ENCODE peak calls at places on chromosomes 4 and X, in nine cellular contexts. U, Q, M, T, L, O, R, C and E are unnamed samples.

GRCh38 chrX:11421816-11422528 is 128.8 kb downstream of the AMELX start:
- DNase-seq in T (no peak), L (no peak), Q (no peak), O (no peak), R (no peak), M (no peak), C (no peak), U (no peak), E (no peak)

GRCh38 chrX:154967603-154968002 is 54.9 kb downstream of the F8 start:
- DNase-seq in C (no peak), O (no peak), L (peak; percentile 35), R (no peak), M (no peak), U (peak; percentile 2), T (peak; percentile 57), Q (no peak), E (no peak)

GRCh38 chr4:112865443-112865842 is 184.0 kb upstream of the ANK2 start:
- DNase-seq in O (no peak), Q (no peak), R (no peak), L (peak; percentile 34), U (peak; percentile 31), M (no peak), C (no peak), T (no peak), E (no peak)

GRCh38 chr4:80452768-80453167 is 117.2 kb downstream of the CFAP299 start:
- DNase-seq in Q (no peak), M (no peak), U (peak; percentile 39), C (no peak), O (no peak), T (no peak), R (no peak), L (peak; percentile 28), E (no peak)

GRCh38 chrX:29478336-29479069 is 736.9 kb upstream of the MAGEB2 start:
- DNase-seq in O (no peak), T (peak; percentile 61), R (peak; percentile 78), L (peak; percentile 45), M (no peak), Q (no peak), U (peak; percentile 41), C (no peak), E (no peak)

GRCh38 chrX:4579480-4579879 is 866.0 kb upstream of the PRKX start:
- DNase-seq in T (no peak), C (no peak), R (no peak), L (no peak), O (no peak), M (no peak), U (no peak), Q (no peak), E (no peak)

GRCh38 chr4:98771959-98772619 is 113.7 kb upstream of the TSPAN5 start:
- DNase-seq in R (no peak), U (no peak), Q (no peak), M (no peak), C (no peak), O (no peak), T (no peak), L (no peak), E (no peak)

GRCh38 chr4:25760518-25761157 is 102.2 kb downstream of the SEL1L3 start:
- DNase-seq in M (no peak), T (no peak), Q (no peak), C (no peak), O (no peak), L (peak; percentile 54), R (no peak), U (peak; percentile 47), E (no peak)

GRCh38 chr4:153295131-153295755 is 49.2 kb upstream of the MND1 start:
- DNase-seq in C (no peak), M (no peak), T (no peak), O (no peak), R (peak; percentile 6), L (no peak), U (no peak), Q (no peak), E (no peak)

GRCh38 chr4:31702291-31702690 is 982.1 kb downstream of the PCDH7 start:
- DNase-seq in M (no peak), U (no peak), O (no peak), T (no peak), L (no peak), C (no peak), Q (no peak), R (no peak), E (no peak)

GRCh38 chr4:144734522-144734921 is 88.6 kb downstream of the HHIP start:
- DNase-seq in U (peak; percentile 43), O (no peak), M (no peak), C (no peak), R (peak; percentile 47), T (peak; percentile 42), Q (no peak), L (peak; percentile 23), E (no peak)

GRCh38 chr4:140604544-140604943 is 35.8 kb upstream of the UCP1 start:
- DNase-seq in M (no peak), U (no peak), C (no peak), L (no peak), Q (no peak), O (no peak), T (no peak), R (no peak), E (no peak)

GRCh38 chr4:39032218-39033085 is at the start of gene TMEM156:
- DNase-seq in M (peak; percentile 35), U (peak; percentile 66), Q (no peak), L (peak; percentile 56), T (peak; percentile 48), C (no peak), R (no peak), O (peak; percentile 28), E (peak; percentile 62)

GRCh38 chr4:160175064-160175643 is 1072.3 kb downstream of the RAPGEF2 start:
- DNase-seq in T (peak; percentile 20), Q (no peak), C (no peak), R (peak; percentile 16), O (no peak), U (no peak), L (no peak), M (no peak), E (no peak)

GRCh38 chr4:179867300-179867878 is 2375.8 kb upstream of the TENM3 start:
- DNase-seq in Q (no peak), L (peak; percentile 9), U (no peak), M (no peak), T (peak; percentile 71), C (peak; percentile 32), O (peak; percentile 20), R (peak; percentile 89), E (peak; percentile 42)

GRCh38 chr4:40228497-40229365 is 31.9 kb downstream of the RHOH start:
- DNase-seq in L (peak; percentile 18), T (no peak), U (no peak), C (no peak), Q (no peak), R (peak; percentile 43), O (no peak), M (no peak), E (peak; percentile 62)

GRCh38 chr4:39947415-39947814 is 30.3 kb downstream of the PDS5A start:
- DNase-seq in R (no peak), Q (no peak), L (no peak), C (no peak), O (no peak), U (no peak), T (no peak), M (no peak), E (no peak)

GRCh38 chr4:110484767-110485166 is 8.8 kb downstream of the ENPEP start:
- DNase-seq in O (no peak), M (no peak), Q (no peak), U (peak; percentile 92), T (peak; percentile 46), C (no peak), R (no peak), L (peak; percentile 94), E (no peak)

GRCh38 chr4:122658818-122659295 is 38.0 kb upstream of the IL21 start:
- DNase-seq in Q (no peak), C (no peak), R (no peak), M (no peak), U (no peak), L (no peak), T (no peak), O (no peak), E (no peak)

GRCh38 chr4:174096456-174096855 is 187.0 kb downstream of the FBXO8 start:
- DNase-seq in R (no peak), U (no peak), L (no peak), T (no peak), Q (no peak), O (no peak), C (no peak), M (no peak), E (no peak)

GRCh38 chrX:16711219-16712115 is 1.0 kb downstream of the CTPS2 start:
- DNase-seq in M (no peak), R (no peak), U (peak; percentile 10), L (no peak), O (no peak), C (no peak), T (no peak), Q (no peak), E (no peak)

GRCh38 chr4:78565971-78566372 is 14.4 kb downstream of the ANXA3 start:
- DNase-seq in T (peak; percentile 58), R (no peak), C (no peak), U (peak; percentile 76), O (no peak), Q (no peak), L (peak; percentile 62), M (no peak), E (no peak)

GRCh38 chr4:159516556-159516955 is 413.7 kb downstream of the RAPGEF2 start:
- DNase-seq in R (no peak), U (peak; percentile 14), C (no peak), L (peak; percentile 65), O (no peak), Q (no peak), M (no peak), T (peak; percentile 63), E (no peak)

GRCh38 chr4:504076-504475 is 5.1 kb downstream of the PIGG start:
- DNase-seq in R (no peak), C (no peak), Q (no peak), O (no peak), L (no peak), U (no peak), T (no peak), M (no peak), E (no peak)

GRCh38 chr4:54165438-54165837 is 63.7 kb upstream of the PDGFRA start:
- DNase-seq in T (peak; percentile 82), L (peak; percentile 92), R (no peak), Q (no peak), U (peak; percentile 92), C (no peak), M (no peak), O (no peak), E (no peak)

GRCh38 chrX:124098089-124098488 is 136.6 kb downstream of the STAG2 start:
- DNase-seq in U (peak; percentile 30), T (peak; percentile 15), O (no peak), M (peak; percentile 1), R (no peak), L (peak; percentile 54), C (no peak), Q (no peak), E (no peak)

GRCh38 chr4:18914182-18914581 is 892.6 kb upstream of the LCORL start:
- DNase-seq in R (no peak), U (no peak), L (no peak), M (no peak), C (no peak), Q (no peak), T (no peak), O (no peak), E (no peak)

GRCh38 chrX:41350976-41351569 is 17.1 kb downstream of the DDX3X start:
- DNase-seq in Q (no peak), R (no peak), O (no peak), M (no peak), L (no peak), T (no peak), U (peak; percentile 26), C (no peak), E (no peak)

GRCh38 chrX:72245461-72246089 is 6.7 kb upstream of the ERCC6L start:
- DNase-seq in M (no peak), L (peak; percentile 75), Q (no peak), T (peak; percentile 61), R (peak; percentile 88), C (peak; percentile 41), O (peak; percentile 53), U (peak; percentile 78), E (peak; percentile 45)

GRCh38 chr4:73208376-73208775 is 50.2 kb downstream of the ANKRD17 start:
- DNase-seq in L (peak; percentile 75), O (no peak), M (no peak), T (no peak), U (peak; percentile 43), Q (no peak), R (no peak), C (no peak), E (no peak)

GRCh38 chr4:77344784-77345183 is 187.8 kb downstream of the CCNG2 start:
- DNase-seq in O (no peak), U (no peak), C (no peak), Q (no peak), M (no peak), T (no peak), L (no peak), R (no peak), E (no peak)